ENCODE peak calls at places on chromosome 4, in four cellular contexts. E is IMR-90, N is H1, Q is trophoblast cell. J is an unnamed sample. For H3K9me3, the result is how much of the 10 kb centered on the place peaks cover.

GRCh38 chr4:7049295-7049694 is 6.1 kb downstream of the TADA2B start:
- DNase-seq in E (no peak), Q (no peak), N (no peak), J (no peak)

GRCh38 chr4:100547541-100548208 is 29.9 kb upstream of the EMCN start:
- DNase-seq in Q (no peak), N (peak), E (no peak), J (no peak)

GRCh38 chr4:154004859-154005520 is 216.1 kb upstream of the SFRP2 start:
- DNase-seq in N (no peak), E (no peak), Q (no peak), J (no peak)

GRCh38 chr4:141081921-141082381 is 51.3 kb downstream of the RNF150 start:
- DNase-seq in N (no peak), Q (no peak), E (no peak), J (no peak)

GRCh38 chr4:75101906-75102888 is 169.3 kb downstream of the PARM1 start:
- DNase-seq in E (no peak), N (no peak), Q (no peak), J (no peak)

GRCh38 chr4:16655140-16655539 is 243.3 kb downstream of the LDB2 start:
- DNase-seq in E (no peak), N (no peak), Q (no peak), J (no peak)

GRCh38 chr4:992297-993110 is 700 bp downstream of the SLC26A1 start:
- DNase-seq in E (peak), N (no peak), Q (peak), J (no peak)

GRCh38 chr4:183295711-183296110 is 24.4 kb downstream of the CLDN22 start:
- DNase-seq in Q (peak), N (no peak), E (no peak), J (no peak)

GRCh38 chr4:160117686-160118085 is 1014.8 kb downstream of the RAPGEF2 start:
- DNase-seq in N (no peak), Q (peak), E (no peak), J (no peak)
- H3K9me3 ChIP-seq in N (under half), Q (under half), E (under half), J (under half)

DNA sequence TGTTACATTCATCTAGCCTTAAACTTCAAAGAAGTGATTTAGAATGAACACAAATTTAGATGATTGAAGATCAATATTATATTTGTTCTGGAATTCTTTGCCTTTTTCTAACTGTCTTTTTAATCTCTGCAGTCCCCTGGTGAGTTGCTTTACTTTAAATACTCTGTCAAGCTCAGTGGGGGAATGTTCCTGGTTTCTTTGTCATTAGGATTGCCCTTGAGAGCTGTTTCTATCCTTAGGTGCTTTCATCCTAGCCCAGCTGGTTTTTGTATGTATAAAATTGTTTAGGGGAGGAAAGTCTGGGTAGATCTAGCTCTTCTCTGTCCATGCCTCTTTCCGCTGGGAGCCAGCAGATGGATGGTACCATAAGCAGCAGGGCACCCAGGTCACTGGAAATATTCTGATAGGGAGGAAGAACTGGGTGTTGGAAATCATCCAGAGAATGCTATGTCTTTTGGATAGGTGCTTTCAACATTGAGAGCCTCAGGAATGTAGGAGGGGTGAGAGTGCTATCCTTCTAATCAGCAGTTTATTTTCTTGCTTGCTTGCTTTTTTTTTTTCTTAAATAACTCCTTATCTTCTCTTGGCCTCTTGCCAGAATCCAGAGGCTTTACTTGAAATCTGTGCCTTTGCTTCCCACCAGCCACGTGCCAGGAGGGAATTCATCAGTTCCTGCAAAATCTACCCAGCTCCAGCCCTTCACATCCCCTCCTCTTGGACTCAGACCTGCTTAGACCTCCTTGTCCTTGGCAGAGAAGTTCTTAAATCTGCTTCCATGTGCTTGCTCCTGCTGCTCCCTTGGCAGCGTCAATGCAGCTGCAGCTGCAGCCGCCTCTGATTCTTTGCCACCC is 215.3 kb upstream of the ANXA3 start:
- DNase-seq in Q (no peak), E (peak), N (no peak), J (no peak)
- H2AK5ac ChIP-seq in Q (no peak), E (no peak), N (no peak), J (no peak)

GRCh38 chr4:184347251-184348239 is 126.8 kb downstream of the IRF2 start:
- DNase-seq in E (peak), Q (peak), N (no peak), J (peak)
- H3K14ac ChIP-seq in E (peak), Q (peak), N (no peak), J (peak)

GRCh38 chr4:3041192-3042142 is 32.9 kb downstream of the HTT-AS start:
- DNase-seq in E (peak), Q (peak), N (no peak), J (no peak)
- H3K9me3 ChIP-seq in E (under half), Q (under half), N (under half), J (under half)

GRCh38 chr4:8225290-8225625 is 26.2 kb downstream of the SH3TC1 start:
- DNase-seq in N (no peak), Q (no peak), E (no peak), J (no peak)

GRCh38 chr4:8228319-8229250 is 29.5 kb downstream of the SH3TC1 start:
- DNase-seq in E (peak), N (no peak), Q (no peak), J (no peak)

GRCh38 chr4:8225704-8226443 is 26.8 kb downstream of the SH3TC1 start:
- DNase-seq in N (no peak), E (no peak), Q (no peak), J (no peak)

GRCh38 chr4:8227771-8228318 is 28.8 kb downstream of the SH3TC1 start:
- DNase-seq in E (no peak), Q (no peak), N (no peak), J (no peak)

GRCh38 chr4:8227201-8227770 is 28.2 kb downstream of the SH3TC1 start:
- DNase-seq in N (no peak), Q (no peak), E (no peak), J (no peak)
- H2AK5ac ChIP-seq in N (no peak), Q (peak), E (no peak), J (peak)

J was measured in neuronal stem cell.